ENCODE peak calls at places on chromosome X, in nine cellular contexts. One of them, this sample, is unnamed.

GRCh38 chrX:40278340-40279090 is 180.8 kb upstream of the BCOR start:
- DNase-seq in PC-3: no peak
- DNase-seq in fibroblast of mammary gland: no peak
- DNase-seq in cardiac fibroblast: no peak
- DNase-seq in suprapubic skin: no peak
- DNase-seq in upper lobe of right lung: no peak
- DNase-seq in AG10803: peak
- DNase-seq in IMR-90: no peak
- DNase-seq in endodermal cell: no peak
- DNase-seq in this sample: peak

GRCh38 chrX:53356186-53356585 is 66.3 kb downstream of the SMC1A start:
- DNase-seq in PC-3: peak
- DNase-seq in fibroblast of mammary gland: peak
- DNase-seq in cardiac fibroblast: peak
- DNase-seq in suprapubic skin: no peak
- DNase-seq in upper lobe of right lung: no peak
- DNase-seq in AG10803: no peak
- DNase-seq in IMR-90: no peak
- DNase-seq in endodermal cell: peak
- DNase-seq in this sample: no peak

GRCh38 chrX:136646602-136647239 is 1.2 kb upstream of the CD40LG start:
- DNase-seq in PC-3: no peak
- DNase-seq in fibroblast of mammary gland: no peak
- DNase-seq in cardiac fibroblast: no peak
- DNase-seq in suprapubic skin: no peak
- DNase-seq in upper lobe of right lung: no peak
- DNase-seq in AG10803: no peak
- DNase-seq in IMR-90: no peak
- DNase-seq in endodermal cell: no peak
- DNase-seq in this sample: peak

GRCh38 chrX:12814434-12814833 is 23.2 kb downstream of the PRPS2 start:
- DNase-seq in PC-3: peak
- DNase-seq in fibroblast of mammary gland: peak
- DNase-seq in cardiac fibroblast: peak
- DNase-seq in suprapubic skin: no peak
- DNase-seq in upper lobe of right lung: no peak
- DNase-seq in AG10803: peak
- DNase-seq in IMR-90: peak
- DNase-seq in endodermal cell: peak
- DNase-seq in this sample: peak

GRCh38 chrX:69748055-69748454 is 132.1 kb downstream of the EDA start:
- DNase-seq in PC-3: no peak
- DNase-seq in fibroblast of mammary gland: no peak
- DNase-seq in cardiac fibroblast: no peak
- DNase-seq in suprapubic skin: no peak
- DNase-seq in upper lobe of right lung: no peak
- DNase-seq in AG10803: no peak
- DNase-seq in IMR-90: no peak
- DNase-seq in endodermal cell: no peak
- DNase-seq in this sample: no peak

GRCh38 chrX:119833905-119834304 is 18.9 kb downstream of the UPF3B start:
- DNase-seq in PC-3: no peak
- DNase-seq in fibroblast of mammary gland: no peak
- DNase-seq in cardiac fibroblast: no peak
- DNase-seq in suprapubic skin: no peak
- DNase-seq in upper lobe of right lung: no peak
- DNase-seq in AG10803: no peak
- DNase-seq in IMR-90: no peak
- DNase-seq in endodermal cell: no peak
- DNase-seq in this sample: no peak

GRCh38 chrX:154819771-154820341 is 14.6 kb upstream of the MPP1 start:
- DNase-seq in PC-3: no peak
- DNase-seq in fibroblast of mammary gland: no peak
- DNase-seq in cardiac fibroblast: no peak
- DNase-seq in suprapubic skin: no peak
- DNase-seq in upper lobe of right lung: no peak
- DNase-seq in AG10803: no peak
- DNase-seq in IMR-90: no peak
- DNase-seq in endodermal cell: no peak
- DNase-seq in this sample: no peak

GRCh38 chrX:21004835-21005234 is 369.4 kb upstream of the CNKSR2 start:
- DNase-seq in PC-3: peak
- DNase-seq in fibroblast of mammary gland: peak
- DNase-seq in cardiac fibroblast: no peak
- DNase-seq in suprapubic skin: no peak
- DNase-seq in upper lobe of right lung: no peak
- DNase-seq in AG10803: peak
- DNase-seq in IMR-90: no peak
- DNase-seq in endodermal cell: no peak
- DNase-seq in this sample: no peak

GRCh38 chrX:20028588-20028987 is 37.7 kb upstream of the BCLAF3 start:
- DNase-seq in PC-3: no peak
- DNase-seq in fibroblast of mammary gland: no peak
- DNase-seq in cardiac fibroblast: no peak
- DNase-seq in suprapubic skin: no peak
- DNase-seq in upper lobe of right lung: no peak
- DNase-seq in AG10803: no peak
- DNase-seq in IMR-90: no peak
- DNase-seq in endodermal cell: no peak
- DNase-seq in this sample: no peak

GRCh38 chrX:37802028-37802427 is 22.2 kb downstream of the CYBB start:
- DNase-seq in PC-3: no peak
- DNase-seq in fibroblast of mammary gland: no peak
- DNase-seq in cardiac fibroblast: no peak
- DNase-seq in suprapubic skin: no peak
- DNase-seq in upper lobe of right lung: no peak
- DNase-seq in AG10803: no peak
- DNase-seq in IMR-90: no peak
- DNase-seq in endodermal cell: no peak
- DNase-seq in this sample: no peak

GRCh38 chrX:132489256-132490085 is 633 bp upstream of the MBNL3 start:
- DNase-seq in PC-3: peak
- DNase-seq in fibroblast of mammary gland: peak
- DNase-seq in cardiac fibroblast: peak
- DNase-seq in suprapubic skin: no peak
- DNase-seq in upper lobe of right lung: peak
- DNase-seq in AG10803: no peak
- DNase-seq in IMR-90: peak
- DNase-seq in endodermal cell: peak
- DNase-seq in this sample: peak
- TF ChIP-seq CTCF in PC-3: no peak
- TF ChIP-seq CTCF in fibroblast of mammary gland: no peak
- TF ChIP-seq CTCF in cardiac fibroblast: no peak
- TF ChIP-seq CTCF in suprapubic skin: no peak
- TF ChIP-seq CTCF in upper lobe of right lung: no peak
- TF ChIP-seq CTCF in AG10803: no peak
- TF ChIP-seq CTCF in IMR-90: no peak
- TF ChIP-seq CTCF in endodermal cell: peak
- TF ChIP-seq CTCF in this sample: no peak

GRCh38 chrX:102684772-102685520 is 27.3 kb upstream of the GPRASP2 start:
- DNase-seq in PC-3: no peak
- DNase-seq in fibroblast of mammary gland: no peak
- DNase-seq in cardiac fibroblast: no peak
- DNase-seq in suprapubic skin: no peak
- DNase-seq in upper lobe of right lung: no peak
- DNase-seq in AG10803: no peak
- DNase-seq in IMR-90: no peak
- DNase-seq in endodermal cell: no peak
- DNase-seq in this sample: no peak
- TF ChIP-seq CTCF in PC-3: no peak
- TF ChIP-seq CTCF in fibroblast of mammary gland: no peak
- TF ChIP-seq CTCF in cardiac fibroblast: no peak
- TF ChIP-seq CTCF in suprapubic skin: no peak
- TF ChIP-seq CTCF in upper lobe of right lung: no peak
- TF ChIP-seq CTCF in AG10803: no peak
- TF ChIP-seq CTCF in IMR-90: no peak
- TF ChIP-seq CTCF in endodermal cell: no peak
- TF ChIP-seq CTCF in this sample: no peak

DNA sequence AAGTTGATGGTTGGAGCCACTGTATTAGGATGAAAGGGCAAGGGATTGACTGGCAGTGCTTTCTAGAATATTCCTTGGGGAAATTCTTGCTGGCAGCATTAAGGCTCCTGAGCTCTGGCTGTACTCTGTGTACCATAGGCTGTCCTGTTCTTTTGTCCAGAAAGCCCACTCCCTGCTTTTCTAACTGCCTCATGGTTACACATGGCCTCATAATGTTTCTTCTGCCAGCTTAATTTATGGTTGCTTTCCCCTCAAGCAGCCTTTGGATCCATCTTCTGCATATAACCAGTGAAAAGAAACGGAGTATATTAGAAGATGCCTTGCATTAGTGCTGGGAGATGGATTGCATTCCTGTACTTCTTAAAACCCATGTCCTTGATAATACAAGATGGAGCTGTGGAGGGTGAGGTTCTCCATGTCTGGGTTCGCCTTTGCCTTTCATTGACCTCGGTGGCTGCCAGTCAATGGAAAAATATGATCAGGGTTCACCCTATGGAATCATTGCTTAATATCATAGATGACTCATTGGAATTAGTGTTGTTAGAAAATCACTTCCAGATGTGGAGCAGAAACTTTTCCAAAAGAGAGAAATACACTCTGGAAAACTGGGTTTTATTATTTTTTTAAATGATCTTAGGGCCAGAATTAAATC is 24.7 kb downstream of the DOCK11 start:
- DNase-seq in PC-3: peak
- DNase-seq in fibroblast of mammary gland: peak
- DNase-seq in cardiac fibroblast: peak
- DNase-seq in suprapubic skin: no peak
- DNase-seq in upper lobe of right lung: no peak
- DNase-seq in AG10803: peak
- DNase-seq in IMR-90: peak
- DNase-seq in endodermal cell: no peak
- DNase-seq in this sample: no peak
- TF ChIP-seq CTCF in PC-3: no peak
- TF ChIP-seq CTCF in fibroblast of mammary gland: no peak
- TF ChIP-seq CTCF in cardiac fibroblast: no peak
- TF ChIP-seq CTCF in suprapubic skin: no peak
- TF ChIP-seq CTCF in upper lobe of right lung: no peak
- TF ChIP-seq CTCF in AG10803: no peak
- TF ChIP-seq CTCF in IMR-90: no peak
- TF ChIP-seq CTCF in endodermal cell: no peak
- TF ChIP-seq CTCF in this sample: no peak

GRCh38 chrX:72060196-72060974 is 71.3 kb downstream of the RTL5 start:
- DNase-seq in PC-3: no peak
- DNase-seq in fibroblast of mammary gland: no peak
- DNase-seq in cardiac fibroblast: peak
- DNase-seq in suprapubic skin: no peak
- DNase-seq in upper lobe of right lung: no peak
- DNase-seq in AG10803: peak
- DNase-seq in IMR-90: peak
- DNase-seq in endodermal cell: peak
- DNase-seq in this sample: no peak
- TF ChIP-seq CTCF in PC-3: no peak
- TF ChIP-seq CTCF in fibroblast of mammary gland: no peak
- TF ChIP-seq CTCF in cardiac fibroblast: no peak
- TF ChIP-seq CTCF in suprapubic skin: no peak
- TF ChIP-seq CTCF in upper lobe of right lung: no peak
- TF ChIP-seq CTCF in AG10803: no peak
- TF ChIP-seq CTCF in IMR-90: no peak
- TF ChIP-seq CTCF in endodermal cell: no peak
- TF ChIP-seq CTCF in this sample: no peak

DNA sequence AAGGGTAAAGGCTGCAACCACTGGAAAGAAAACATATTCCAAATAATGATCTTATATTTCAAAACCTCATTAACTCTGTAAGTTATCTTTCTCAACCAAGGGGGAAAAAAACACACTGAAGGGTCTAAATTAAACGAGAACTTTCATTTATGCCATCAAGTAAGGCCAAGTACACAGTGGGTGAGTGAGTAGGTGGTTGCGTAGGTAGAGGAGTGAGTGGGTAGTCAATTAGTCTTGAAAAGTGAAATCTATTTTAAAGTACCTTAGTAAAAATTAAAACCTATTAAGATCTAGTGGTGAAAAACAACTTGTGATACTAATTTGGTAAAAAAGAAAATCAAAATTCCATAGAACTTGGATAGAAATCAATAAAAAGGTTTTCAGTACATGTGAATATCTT is 3.5 kb downstream of the CASK start:
- DNase-seq in PC-3: no peak
- DNase-seq in fibroblast of mammary gland: no peak
- DNase-seq in cardiac fibroblast: no peak
- DNase-seq in suprapubic skin: no peak
- DNase-seq in upper lobe of right lung: no peak
- DNase-seq in AG10803: no peak
- DNase-seq in IMR-90: no peak
- DNase-seq in endodermal cell: no peak
- DNase-seq in this sample: no peak
- TF ChIP-seq CTCF in PC-3: no peak
- TF ChIP-seq CTCF in fibroblast of mammary gland: no peak
- TF ChIP-seq CTCF in cardiac fibroblast: no peak
- TF ChIP-seq CTCF in suprapubic skin: no peak
- TF ChIP-seq CTCF in upper lobe of right lung: no peak
- TF ChIP-seq CTCF in AG10803: no peak
- TF ChIP-seq CTCF in IMR-90: no peak
- TF ChIP-seq CTCF in endodermal cell: no peak
- TF ChIP-seq CTCF in this sample: no peak

DNA sequence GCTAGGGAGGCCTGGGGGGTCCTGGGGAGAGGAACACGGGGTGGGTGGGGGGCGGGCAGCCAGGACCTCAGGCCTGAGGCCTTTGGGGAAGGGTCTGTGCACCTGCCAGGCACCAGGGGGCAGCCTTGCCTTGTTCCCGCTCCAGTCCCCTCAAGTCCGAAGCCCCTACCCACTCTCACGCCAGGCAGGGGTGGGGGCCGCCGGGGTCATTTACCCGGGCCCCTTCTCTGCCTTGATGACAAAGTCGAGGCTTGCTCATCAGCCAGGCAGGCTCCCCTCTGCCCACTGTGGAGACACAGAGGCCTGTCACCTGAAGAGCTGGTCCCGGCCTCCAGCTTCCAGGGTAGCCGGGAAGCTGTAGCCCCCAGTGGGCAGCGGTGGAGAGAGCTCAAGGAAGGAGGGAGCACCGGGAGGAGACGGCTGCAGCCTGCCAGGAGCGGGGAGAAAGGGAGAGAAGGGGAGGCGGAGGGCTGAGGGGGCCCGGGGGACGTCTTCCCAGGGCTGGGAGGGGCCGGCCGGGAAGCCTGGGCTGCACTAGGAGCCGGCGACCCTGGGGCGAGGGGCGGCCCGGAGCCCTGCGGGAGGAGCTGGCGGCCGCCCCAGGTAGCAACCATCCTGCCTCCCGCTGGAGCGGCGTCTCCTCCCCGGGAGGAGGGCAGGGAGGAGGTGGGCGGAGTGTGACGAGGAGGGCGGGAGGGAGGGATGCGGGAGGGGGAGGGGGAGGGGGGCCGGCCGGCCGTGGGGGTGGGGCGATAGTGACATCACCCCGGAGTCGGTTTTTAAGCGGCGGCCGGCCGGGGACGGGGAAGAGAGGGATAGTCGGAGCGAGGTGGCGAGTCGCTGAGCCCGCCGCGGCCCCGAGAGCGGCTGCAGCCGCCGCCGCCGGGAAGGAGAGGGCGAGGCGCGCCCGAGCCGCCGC is at the start of gene SLC6A8:
- DNase-seq in PC-3: peak
- DNase-seq in fibroblast of mammary gland: peak
- DNase-seq in cardiac fibroblast: peak
- DNase-seq in suprapubic skin: peak
- DNase-seq in upper lobe of right lung: peak
- DNase-seq in AG10803: peak
- DNase-seq in IMR-90: peak
- DNase-seq in endodermal cell: peak
- DNase-seq in this sample: peak
- TF ChIP-seq CTCF in PC-3: peak
- TF ChIP-seq CTCF in fibroblast of mammary gland: peak
- TF ChIP-seq CTCF in cardiac fibroblast: no peak
- TF ChIP-seq CTCF in suprapubic skin: peak
- TF ChIP-seq CTCF in upper lobe of right lung: peak
- TF ChIP-seq CTCF in AG10803: peak
- TF ChIP-seq CTCF in IMR-90: peak
- TF ChIP-seq CTCF in endodermal cell: peak
- TF ChIP-seq CTCF in this sample: peak